ENCODE peak calls at places on chromosomes 11 and 22, in six cellular contexts. One of them, this sample, is unnamed.

GRCh38 chr11:64352099-64353005 is 6.6 kb upstream of the RPS6KA4 start:
- DNase-seq in AG10803: no peak
- DNase-seq in fibroblast of pulmonary artery: no peak
- DNase-seq in DMS153: no peak
- DNase-seq in stimulated activated CD4-positive, alpha-beta T cell treated with anti-CD3 and anti-CD28 coated beads, TNF-alpha, amount 100 ng/mL, for 24 hours: no peak
- DNase-seq in stimulated activated CD8-positive, alpha-beta memory T cell treated with anti-CD3 and anti-CD28 coated beads, Interleukin-15, amount 100 ng/mL, for 4 hours: no peak
- DNase-seq in this sample: no peak

GRCh38 chr11:77819921-77820564 is 479 bp downstream of the RSF1 start:
- DNase-seq in AG10803: no peak
- DNase-seq in fibroblast of pulmonary artery: peak
- DNase-seq in DMS153: no peak
- DNase-seq in stimulated activated CD4-positive, alpha-beta T cell treated with anti-CD3 and anti-CD28 coated beads, TNF-alpha, amount 100 ng/mL, for 24 hours: peak
- DNase-seq in stimulated activated CD8-positive, alpha-beta memory T cell treated with anti-CD3 and anti-CD28 coated beads, Interleukin-15, amount 100 ng/mL, for 4 hours: no peak
- DNase-seq in this sample: no peak

GRCh38 chr22:35742342-35743100 is 24.8 kb downstream of the APOL5 start:
- DNase-seq in AG10803: peak
- DNase-seq in fibroblast of pulmonary artery: peak
- DNase-seq in DMS153: no peak
- DNase-seq in stimulated activated CD4-positive, alpha-beta T cell treated with anti-CD3 and anti-CD28 coated beads, TNF-alpha, amount 100 ng/mL, for 24 hours: no peak
- DNase-seq in stimulated activated CD8-positive, alpha-beta memory T cell treated with anti-CD3 and anti-CD28 coated beads, Interleukin-15, amount 100 ng/mL, for 4 hours: no peak
- DNase-seq in this sample: no peak

GRCh38 chr11:11973361-11973800 is 35.0 kb downstream of the DKK3 start:
- DNase-seq in AG10803: peak
- DNase-seq in fibroblast of pulmonary artery: peak
- DNase-seq in DMS153: no peak
- DNase-seq in stimulated activated CD4-positive, alpha-beta T cell treated with anti-CD3 and anti-CD28 coated beads, TNF-alpha, amount 100 ng/mL, for 24 hours: no peak
- DNase-seq in stimulated activated CD8-positive, alpha-beta memory T cell treated with anti-CD3 and anti-CD28 coated beads, Interleukin-15, amount 100 ng/mL, for 4 hours: no peak
- DNase-seq in this sample: no peak

GRCh38 chr11:61342207-61342803 is 9.3 kb downstream of the TKFC start:
- DNase-seq in AG10803: no peak
- DNase-seq in fibroblast of pulmonary artery: no peak
- DNase-seq in DMS153: no peak
- DNase-seq in stimulated activated CD4-positive, alpha-beta T cell treated with anti-CD3 and anti-CD28 coated beads, TNF-alpha, amount 100 ng/mL, for 24 hours: no peak
- DNase-seq in stimulated activated CD8-positive, alpha-beta memory T cell treated with anti-CD3 and anti-CD28 coated beads, Interleukin-15, amount 100 ng/mL, for 4 hours: no peak
- DNase-seq in this sample: no peak

GRCh38 chr22:22394589-22394988 is 114.0 kb downstream of the ZNF280B start:
- DNase-seq in AG10803: no peak
- DNase-seq in fibroblast of pulmonary artery: no peak
- DNase-seq in DMS153: peak
- DNase-seq in stimulated activated CD4-positive, alpha-beta T cell treated with anti-CD3 and anti-CD28 coated beads, TNF-alpha, amount 100 ng/mL, for 24 hours: no peak
- DNase-seq in stimulated activated CD8-positive, alpha-beta memory T cell treated with anti-CD3 and anti-CD28 coated beads, Interleukin-15, amount 100 ng/mL, for 4 hours: no peak
- DNase-seq in this sample: no peak

GRCh38 chr22:27381960-27382742 is 419.4 kb downstream of the MN1 start:
- DNase-seq in AG10803: no peak
- DNase-seq in fibroblast of pulmonary artery: no peak
- DNase-seq in DMS153: no peak
- DNase-seq in stimulated activated CD4-positive, alpha-beta T cell treated with anti-CD3 and anti-CD28 coated beads, TNF-alpha, amount 100 ng/mL, for 24 hours: no peak
- DNase-seq in stimulated activated CD8-positive, alpha-beta memory T cell treated with anti-CD3 and anti-CD28 coated beads, Interleukin-15, amount 100 ng/mL, for 4 hours: no peak
- DNase-seq in this sample: no peak

GRCh38 chr22:48156603-48157355 is 1394.3 kb downstream of the TBC1D22A start:
- DNase-seq in AG10803: no peak
- DNase-seq in fibroblast of pulmonary artery: no peak
- DNase-seq in DMS153: no peak
- DNase-seq in stimulated activated CD4-positive, alpha-beta T cell treated with anti-CD3 and anti-CD28 coated beads, TNF-alpha, amount 100 ng/mL, for 24 hours: no peak
- DNase-seq in stimulated activated CD8-positive, alpha-beta memory T cell treated with anti-CD3 and anti-CD28 coated beads, Interleukin-15, amount 100 ng/mL, for 4 hours: no peak
- DNase-seq in this sample: no peak

GRCh38 chr11:114063149-114063828 is 3.8 kb downstream of the ZBTB16 start:
- DNase-seq in AG10803: no peak
- DNase-seq in fibroblast of pulmonary artery: no peak
- DNase-seq in DMS153: no peak
- DNase-seq in stimulated activated CD4-positive, alpha-beta T cell treated with anti-CD3 and anti-CD28 coated beads, TNF-alpha, amount 100 ng/mL, for 24 hours: no peak
- DNase-seq in stimulated activated CD8-positive, alpha-beta memory T cell treated with anti-CD3 and anti-CD28 coated beads, Interleukin-15, amount 100 ng/mL, for 4 hours: no peak
- DNase-seq in this sample: no peak

GRCh38 chr11:19350093-19350665 is 109.4 kb upstream of the E2F8 start:
- DNase-seq in AG10803: no peak
- DNase-seq in fibroblast of pulmonary artery: no peak
- DNase-seq in DMS153: no peak
- DNase-seq in stimulated activated CD4-positive, alpha-beta T cell treated with anti-CD3 and anti-CD28 coated beads, TNF-alpha, amount 100 ng/mL, for 24 hours: no peak
- DNase-seq in stimulated activated CD8-positive, alpha-beta memory T cell treated with anti-CD3 and anti-CD28 coated beads, Interleukin-15, amount 100 ng/mL, for 4 hours: no peak
- DNase-seq in this sample: no peak

GRCh38 chr11:110075087-110075821 is 17.9 kb upstream of the ZC3H12C start:
- DNase-seq in AG10803: peak
- DNase-seq in fibroblast of pulmonary artery: no peak
- DNase-seq in DMS153: no peak
- DNase-seq in stimulated activated CD4-positive, alpha-beta T cell treated with anti-CD3 and anti-CD28 coated beads, TNF-alpha, amount 100 ng/mL, for 24 hours: no peak
- DNase-seq in stimulated activated CD8-positive, alpha-beta memory T cell treated with anti-CD3 and anti-CD28 coated beads, Interleukin-15, amount 100 ng/mL, for 4 hours: no peak
- DNase-seq in this sample: no peak

GRCh38 chr11:126480410-126481302 is 125.2 kb downstream of the ST3GAL4 start:
- DNase-seq in AG10803: peak
- DNase-seq in fibroblast of pulmonary artery: peak
- DNase-seq in DMS153: peak
- DNase-seq in stimulated activated CD4-positive, alpha-beta T cell treated with anti-CD3 and anti-CD28 coated beads, TNF-alpha, amount 100 ng/mL, for 24 hours: peak
- DNase-seq in stimulated activated CD8-positive, alpha-beta memory T cell treated with anti-CD3 and anti-CD28 coated beads, Interleukin-15, amount 100 ng/mL, for 4 hours: peak
- DNase-seq in this sample: peak

GRCh38 chr11:107819361-107820014 is 39.1 kb downstream of the SLC35F2 start:
- DNase-seq in AG10803: no peak
- DNase-seq in fibroblast of pulmonary artery: peak
- DNase-seq in DMS153: no peak
- DNase-seq in stimulated activated CD4-positive, alpha-beta T cell treated with anti-CD3 and anti-CD28 coated beads, TNF-alpha, amount 100 ng/mL, for 24 hours: no peak
- DNase-seq in stimulated activated CD8-positive, alpha-beta memory T cell treated with anti-CD3 and anti-CD28 coated beads, Interleukin-15, amount 100 ng/mL, for 4 hours: no peak
- DNase-seq in this sample: no peak

GRCh38 chr11:116929393-116930090 is 92.1 kb upstream of the APOA1 start:
- DNase-seq in AG10803: no peak
- DNase-seq in fibroblast of pulmonary artery: peak
- DNase-seq in DMS153: no peak
- DNase-seq in stimulated activated CD4-positive, alpha-beta T cell treated with anti-CD3 and anti-CD28 coated beads, TNF-alpha, amount 100 ng/mL, for 24 hours: no peak
- DNase-seq in stimulated activated CD8-positive, alpha-beta memory T cell treated with anti-CD3 and anti-CD28 coated beads, Interleukin-15, amount 100 ng/mL, for 4 hours: no peak
- DNase-seq in this sample: peak

GRCh38 chr11:122741613-122742012 is 86.1 kb downstream of the UBASH3B start:
- DNase-seq in AG10803: peak
- DNase-seq in fibroblast of pulmonary artery: peak
- DNase-seq in DMS153: no peak
- DNase-seq in stimulated activated CD4-positive, alpha-beta T cell treated with anti-CD3 and anti-CD28 coated beads, TNF-alpha, amount 100 ng/mL, for 24 hours: no peak
- DNase-seq in stimulated activated CD8-positive, alpha-beta memory T cell treated with anti-CD3 and anti-CD28 coated beads, Interleukin-15, amount 100 ng/mL, for 4 hours: no peak
- DNase-seq in this sample: peak

GRCh38 chr11:1832181-1832988 is 2.4 kb upstream of the SYT8 start:
- DNase-seq in AG10803: peak
- DNase-seq in fibroblast of pulmonary artery: peak
- DNase-seq in DMS153: no peak
- DNase-seq in stimulated activated CD4-positive, alpha-beta T cell treated with anti-CD3 and anti-CD28 coated beads, TNF-alpha, amount 100 ng/mL, for 24 hours: peak
- DNase-seq in stimulated activated CD8-positive, alpha-beta memory T cell treated with anti-CD3 and anti-CD28 coated beads, Interleukin-15, amount 100 ng/mL, for 4 hours: no peak
- DNase-seq in this sample: no peak

GRCh38 chr22:35056486-35056885 is 9.5 kb upstream of the ISX start:
- DNase-seq in AG10803: no peak
- DNase-seq in fibroblast of pulmonary artery: no peak
- DNase-seq in DMS153: no peak
- DNase-seq in stimulated activated CD4-positive, alpha-beta T cell treated with anti-CD3 and anti-CD28 coated beads, TNF-alpha, amount 100 ng/mL, for 24 hours: no peak
- DNase-seq in stimulated activated CD8-positive, alpha-beta memory T cell treated with anti-CD3 and anti-CD28 coated beads, Interleukin-15, amount 100 ng/mL, for 4 hours: no peak
- DNase-seq in this sample: no peak

GRCh38 chr11:72831521-72832300 is 17.5 kb downstream of the ATG16L2 start:
- DNase-seq in AG10803: peak
- DNase-seq in fibroblast of pulmonary artery: peak
- DNase-seq in DMS153: peak
- DNase-seq in stimulated activated CD4-positive, alpha-beta T cell treated with anti-CD3 and anti-CD28 coated beads, TNF-alpha, amount 100 ng/mL, for 24 hours: no peak
- DNase-seq in stimulated activated CD8-positive, alpha-beta memory T cell treated with anti-CD3 and anti-CD28 coated beads, Interleukin-15, amount 100 ng/mL, for 4 hours: no peak
- DNase-seq in this sample: peak